ENCODE peak calls at places on chromosomes 11 and 22, in ten cellular contexts. S is NCI-H774, L is H9, C is bronchial epithelial cell, Y is Kasumi-1, Q is BE2C, K is foreskin fibroblast, J is activated gamma-delta T cell treated with Interleukin-2 at 50 U/mL for 16 hours, M is kidney tubule cell, P is IMR-90. D is an unnamed sample.

GRCh38 chr11:70568504-70569172 is 170.3 kb downstream of the CTTN start:
- DNase-seq in S (no peak), L (peak), C (peak), Y (no peak), Q (no peak), K (peak), J (no peak), M (no peak), P (peak), D (peak)

GRCh38 chr11:134261626-134262488 is 8.5 kb downstream of the ACAD8 start:
- DNase-seq in S (no peak), L (peak), C (peak), Y (peak), Q (peak), K (no peak), J (peak), M (peak), P (no peak), D (peak)

GRCh38 chr11:62370743-62371440 is 33.6 kb downstream of the ASRGL1 start:
- DNase-seq in S (no peak), L (peak), C (no peak), Y (peak), Q (no peak), K (no peak), J (peak), M (no peak), P (no peak), D (no peak)

GRCh38 chr22:47063071-47063509 is 300.6 kb downstream of the TBC1D22A start:
- DNase-seq in S (no peak), L (peak), C (no peak), Y (no peak), Q (no peak), K (no peak), J (no peak), M (no peak), P (no peak), D (no peak)

GRCh38 chr22:26672060-26672471 is 14.7 kb downstream of the MIAT start:
- DNase-seq in S (no peak), L (no peak), C (no peak), Y (no peak), Q (no peak), K (no peak), J (no peak), M (no peak), P (no peak), D (no peak)

GRCh38 chr11:111530091-111530490 is 10.4 kb upstream of the LAYN start:
- DNase-seq in S (no peak), L (no peak), C (peak), Y (no peak), Q (no peak), K (no peak), J (no peak), M (no peak), P (no peak), D (no peak)

GRCh38 chr22:32073823-32074380 is 30.8 kb downstream of the SLC5A1 start:
- DNase-seq in S (no peak), L (no peak), C (no peak), Y (no peak), Q (no peak), K (no peak), J (no peak), M (no peak), P (no peak), D (no peak)

GRCh38 chr11:83035070-83035854 is 36.4 kb downstream of the RAB30 start:
- DNase-seq in S (no peak), L (no peak), C (peak), Y (no peak), Q (no peak), K (peak), J (no peak), M (no peak), P (no peak), D (no peak)

GRCh38 chr11:726278-726915 is 20.4 kb downstream of the EPS8L2 start:
- DNase-seq in S (peak), L (peak), C (peak), Y (peak), Q (peak), K (no peak), J (peak), M (peak), P (peak), D (peak)

GRCh38 chr11:94325681-94326080 is 21.3 kb downstream of the IZUMO1R start:
- DNase-seq in S (no peak), L (peak), C (peak), Y (no peak), Q (peak), K (peak), J (peak), M (peak), P (peak), D (peak)

GRCh38 chr11:69888671-69889076 is 69.5 kb upstream of the FGF3 start:
- DNase-seq in S (peak), L (peak), C (peak), Y (peak), Q (peak), K (peak), J (peak), M (peak), P (peak), D (peak)

GRCh38 chr11:115924744-115925567 is 420.7 kb upstream of the CADM1 start:
- DNase-seq in S (no peak), L (no peak), C (peak), Y (no peak), Q (no peak), K (no peak), J (no peak), M (peak), P (peak), D (no peak)

GRCh38 chr11:46695345-46696211 is 4.8 kb downstream of the ARHGAP1 start:
- DNase-seq in S (no peak), L (no peak), C (no peak), Y (no peak), Q (no peak), K (no peak), J (no peak), M (no peak), P (no peak), D (no peak)

GRCh38 chr11:132080121-132080520 is 709.7 kb downstream of the NTM start:
- DNase-seq in S (no peak), L (no peak), C (peak), Y (no peak), Q (no peak), K (peak), J (no peak), M (no peak), P (no peak), D (no peak)

GRCh38 chr22:33829549-33830280 is 90.6 kb downstream of the LARGE1 start:
- DNase-seq in S (no peak), L (no peak), C (no peak), Y (no peak), Q (no peak), K (no peak), J (no peak), M (no peak), P (no peak), D (peak)

GRCh38 chr11:132683602-132684001 is 848.7 kb downstream of the OPCML start:
- DNase-seq in S (no peak), L (no peak), C (no peak), Y (no peak), Q (no peak), K (peak), J (no peak), M (peak), P (peak), D (peak)

GRCh38 chr11:96122601-96123044 is 198.7 kb upstream of the MTMR2 start:
- DNase-seq in S (no peak), L (no peak), C (peak), Y (no peak), Q (no peak), K (no peak), J (no peak), M (peak), P (peak), D (no peak)

GRCh38 chr11:19405966-19406365 is 165.2 kb upstream of the E2F8 start:
- DNase-seq in S (no peak), L (no peak), C (no peak), Y (no peak), Q (no peak), K (no peak), J (no peak), M (no peak), P (no peak), D (no peak)

GRCh38 chr11:47477323-47477722 is 28.4 kb upstream of the RAPSN start:
- DNase-seq in S (no peak), L (no peak), C (peak), Y (no peak), Q (no peak), K (peak), J (no peak), M (peak), P (peak), D (no peak)

GRCh38 chr11:63917685-63918523 is 940 bp upstream of the RCOR2 start:
- DNase-seq in S (peak), L (peak), C (no peak), Y (peak), Q (peak), K (peak), J (peak), M (peak), P (no peak), D (peak)

GRCh38 chr22:40177738-40178416 is at the start of gene TNRC6B:
- DNase-seq in S (peak), L (peak), C (peak), Y (peak), Q (peak), K (peak), J (peak), M (peak), P (peak), D (peak)

GRCh38 chr11:19079643-19080440 is 19.3 kb upstream of the MRGPRX2 start:
- DNase-seq in S (no peak), L (no peak), C (peak), Y (no peak), Q (no peak), K (peak), J (no peak), M (peak), P (peak), D (peak)

GRCh38 chr11:84381666-84382065 is 1095.5 kb upstream of the CCDC90B start:
- DNase-seq in S (no peak), L (no peak), C (no peak), Y (no peak), Q (no peak), K (no peak), J (no peak), M (no peak), P (no peak), D (peak)

GRCh38 chr22:46547179-46547882 is 9.9 kb upstream of the CELSR1 start:
- DNase-seq in S (no peak), L (no peak), C (peak), Y (no peak), Q (no peak), K (peak), J (no peak), M (peak), P (peak), D (no peak)

GRCh38 chr11:133552938-133553337 is 20.6 kb upstream of the OPCML start:
- DNase-seq in S (no peak), L (no peak), C (no peak), Y (no peak), Q (no peak), K (no peak), J (no peak), M (no peak), P (no peak), D (no peak)

GRCh38 chr22:40107756-40108437 is 69.8 kb upstream of the TNRC6B start:
- DNase-seq in S (no peak), L (no peak), C (peak), Y (no peak), Q (no peak), K (peak), J (no peak), M (peak), P (peak), D (peak)

GRCh38 chr11:69018924-69019323 is 5.9 kb upstream of the MRGPRF start:
- DNase-seq in S (no peak), L (no peak), C (no peak), Y (no peak), Q (no peak), K (peak), J (no peak), M (peak), P (peak), D (no peak)

GRCh38 chr11:107702723-107703122 is 9.1 kb downstream of the SLN start:
- DNase-seq in S (no peak), L (no peak), C (peak), Y (no peak), Q (no peak), K (no peak), J (no peak), M (peak), P (peak), D (no peak)

GRCh38 chr11:123302751-123303195 is 107.7 kb upstream of the CLMP start:
- DNase-seq in S (no peak), L (no peak), C (peak), Y (no peak), Q (no peak), K (peak), J (no peak), M (peak), P (peak), D (peak)

GRCh38 chr11:5809122-5809519 is 397 bp downstream of the OR52N2 start:
- DNase-seq in S (no peak), L (no peak), C (no peak), Y (peak), Q (no peak), K (no peak), J (no peak), M (no peak), P (no peak), D (peak)

GRCh38 chr11:126588630-126589491 is 233.4 kb downstream of the ST3GAL4 start:
- DNase-seq in S (peak), L (no peak), C (no peak), Y (no peak), Q (no peak), K (no peak), J (no peak), M (no peak), P (no peak), D (no peak)

GRCh38 chr11:5197538-5197937 is 2.9 kb downstream of the OR51V1 start:
- DNase-seq in S (no peak), L (no peak), C (no peak), Y (no peak), Q (no peak), K (peak), J (no peak), M (no peak), P (peak), D (no peak)

GRCh38 chr11:60164550-60165075 is 18.3 kb downstream of the MS4A6A start:
- DNase-seq in S (no peak), L (no peak), C (peak), Y (no peak), Q (no peak), K (no peak), J (no peak), M (no peak), P (no peak), D (no peak)

GRCh38 chr11:14029971-14030531 is 67.5 kb downstream of the SPON1 start:
- DNase-seq in S (peak), L (no peak), C (peak), Y (no peak), Q (no peak), K (peak), J (no peak), M (peak), P (peak), D (no peak)

D was measured in mesendoderm.